ENCODE peak calls at places on chromosome 13, in ten cellular contexts. K is pancreas, O is ovary, U is fibroblast of pulmonary artery, G is breast epithelium, Y is neural crest cell, Q is HFF-Myc, P is HepG2, S is progenitor cell of endocrine pancreas, R is A549. Z is an unnamed sample.

GRCh38 chr13:27620377-27621115 is at the start of gene LNX2:
- DNase-seq in K (peak; percentile 99), O (peak; percentile 99), U (peak; percentile 97), G (peak; percentile 98), Y (peak; percentile 96), Q (peak; percentile 81), P (peak; percentile 91), S (peak; percentile 98), R (peak; percentile 92), Z (peak; percentile 99)

GRCh38 chr13:50518131-50518530 is 325.4 kb downstream of the DLEU7 start:
- DNase-seq in K (no peak), O (no peak), U (no peak), G (no peak), Y (no peak), Q (no peak), P (no peak), S (no peak), R (no peak), Z (no peak)

GRCh38 chr13:79281335-79281734 is 124.7 kb downstream of the RBM26 start:
- DNase-seq in K (no peak), O (no peak), U (no peak), G (no peak), Y (no peak), Q (no peak), P (no peak), S (no peak), R (no peak), Z (no peak)

GRCh38 chr13:25135896-25136295 is 36.2 kb downstream of the AMER2 start:
- DNase-seq in K (no peak), O (no peak), U (no peak), G (no peak), Y (no peak), Q (no peak), P (no peak), S (no peak), R (no peak), Z (no peak)

GRCh38 chr13:61728468-61728867 is 312.8 kb upstream of the PCDH20 start:
- DNase-seq in K (no peak), O (no peak), U (peak; percentile 79), G (no peak), Y (no peak), Q (no peak), P (no peak), S (no peak), R (no peak), Z (no peak)

GRCh38 chr13:66994097-66994496 is 236.0 kb downstream of the PCDH9 start:
- DNase-seq in K (peak; percentile 63), O (peak; percentile 16), U (peak; percentile 79), G (peak; percentile 64), Y (peak; percentile 69), Q (no peak), P (peak; percentile 38), S (peak; percentile 49), R (peak; percentile 91), Z (peak; percentile 75)

GRCh38 chr13:112744306-112745021 is 54.6 kb downstream of the ATP11A start:
- DNase-seq in K (no peak), O (no peak), U (peak; percentile 46), G (no peak), Y (no peak), Q (no peak), P (no peak), S (no peak), R (no peak), Z (no peak)

GRCh38 chr13:27161980-27162379 is 9.6 kb downstream of the USP12 start:
- DNase-seq in K (no peak), O (no peak), U (no peak), G (no peak), Y (no peak), Q (no peak), P (no peak), S (no peak), R (no peak), Z (no peak)

GRCh38 chr13:89238496-89238895 is 1567.3 kb downstream of the SLITRK5 start:
- DNase-seq in K (no peak), O (no peak), U (no peak), G (no peak), Y (no peak), Q (no peak), P (no peak), S (no peak), R (no peak), Z (no peak)

GRCh38 chr13:34708914-34709313 is 233.2 kb upstream of the NBEA start:
- DNase-seq in K (no peak), O (no peak), U (no peak), G (no peak), Y (no peak), Q (no peak), P (no peak), S (no peak), R (no peak), Z (no peak)

GRCh38 chr13:36965767-36966166 is 33.4 kb downstream of the ALG5 start:
- DNase-seq in K (no peak), O (no peak), U (peak; percentile 86), G (no peak), Y (no peak), Q (peak; percentile 49), P (no peak), S (no peak), R (no peak), Z (no peak)

GRCh38 chr13:46668906-46669525 is 116.0 kb downstream of the LRCH1 start:
- DNase-seq in K (no peak), O (no peak), U (no peak), G (no peak), Y (no peak), Q (no peak), P (no peak), S (no peak), R (no peak), Z (no peak)
- TF ChIP-seq CTCF in K (no peak), O (no peak), U (no peak), G (no peak), Y (no peak), Q (no peak), P (no peak), S (no peak), R (no peak), Z (no peak)

DNA sequence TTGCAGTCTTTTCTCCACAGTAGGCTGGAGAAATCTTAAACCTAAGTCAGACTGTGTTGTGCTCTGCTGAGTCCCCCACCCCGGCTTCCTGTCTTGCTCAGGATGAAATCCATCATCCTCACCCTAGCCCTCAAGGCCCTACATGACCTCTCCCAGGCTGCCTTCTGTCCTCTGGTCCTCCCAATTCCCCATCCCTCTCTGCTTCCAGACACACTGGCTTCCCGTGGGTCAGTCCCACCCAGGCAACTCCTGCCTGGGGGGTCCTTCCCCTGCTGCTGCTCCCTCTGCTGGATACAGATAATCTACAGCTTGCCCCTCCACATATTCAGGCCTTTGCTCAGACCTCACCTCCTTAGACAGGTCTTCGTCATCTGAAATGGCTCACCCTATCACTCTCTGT is 18.4 kb upstream of the CBY2 start:
- DNase-seq in K (no peak), O (no peak), U (no peak), G (no peak), Y (no peak), Q (no peak), P (no peak), S (no peak), R (no peak), Z (peak; percentile 50)
- TF ChIP-seq CTCF in K (no peak), O (no peak), U (peak; percentile 4), G (no peak), Y (peak; percentile 32), Q (peak; percentile 34), P (peak; percentile 40), S (peak; percentile 18), R (no peak), Z (peak; percentile 24)

DNA sequence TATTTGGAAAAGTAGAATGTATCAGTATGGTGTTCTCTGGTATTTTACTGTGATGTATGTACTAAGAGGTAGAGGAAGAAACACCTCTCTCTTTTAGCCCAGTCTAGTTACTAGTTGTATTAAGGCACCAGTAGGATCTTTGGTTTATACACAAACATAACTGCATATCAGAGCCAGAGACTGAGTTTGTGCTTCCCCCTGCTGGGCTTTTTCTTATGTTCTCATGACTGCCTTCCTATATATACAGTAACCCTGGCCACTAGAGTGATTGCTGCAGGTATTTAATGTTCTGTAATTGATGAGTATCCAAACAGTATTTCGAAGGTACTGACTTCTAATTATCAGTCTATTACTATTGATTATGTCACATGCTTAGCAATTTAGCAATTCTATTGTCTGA is 202.5 kb upstream of the KLHL1 start:
- DNase-seq in K (no peak), O (no peak), U (peak; percentile 13), G (no peak), Y (peak; percentile 24), Q (no peak), P (peak; percentile 58), S (no peak), R (peak; percentile 23), Z (peak; percentile 18)
- TF ChIP-seq CTCF in K (peak; percentile 28), O (no peak), U (peak; percentile 7), G (no peak), Y (peak; percentile 69), Q (no peak), P (peak; percentile 57), S (peak; percentile 59), R (peak; percentile 8), Z (peak; percentile 45)

GRCh38 chr13:56352356-56352755 is 788.4 kb upstream of the PRR20A start:
- DNase-seq in K (no peak), O (no peak), U (no peak), G (no peak), Y (no peak), Q (no peak), P (no peak), S (no peak), R (no peak), Z (no peak)

GRCh38 chr13:56352901-56353300 is 787.8 kb upstream of the PRR20A start:
- DNase-seq in K (no peak), O (no peak), U (no peak), G (no peak), Y (no peak), Q (no peak), P (no peak), S (no peak), R (no peak), Z (no peak)

GRCh38 chr13:56347014-56347413 is 793.7 kb upstream of the PRR20A start:
- DNase-seq in K (no peak), O (no peak), U (no peak), G (no peak), Y (no peak), Q (no peak), P (no peak), S (no peak), R (no peak), Z (no peak)

GRCh38 chr13:56349866-56350265 is 790.9 kb upstream of the PRR20A start:
- DNase-seq in K (no peak), O (no peak), U (no peak), G (no peak), Y (no peak), Q (no peak), P (no peak), S (no peak), R (no peak), Z (no peak)

GRCh38 chr13:56351041-56351440 is 789.7 kb upstream of the PRR20A start:
- DNase-seq in K (no peak), O (no peak), U (no peak), G (no peak), Y (no peak), Q (no peak), P (no peak), S (no peak), R (no peak), Z (no peak)
- TF ChIP-seq CTCF in K (no peak), O (no peak), U (no peak), G (no peak), Y (no peak), Q (no peak), P (no peak), S (no peak), R (no peak), Z (no peak)

GRCh38 chr13:21012841-21013681 is 48.3 kb downstream of the LATS2 start:
- DNase-seq in K (peak; percentile 36), O (peak; percentile 43), U (peak; percentile 58), G (no peak), Y (no peak), Q (no peak), P (no peak), S (no peak), R (no peak), Z (no peak)
- TF ChIP-seq CTCF in K (no peak), O (no peak), U (no peak), G (no peak), Y (no peak), Q (no peak), P (no peak), S (no peak), R (no peak), Z (no peak)

Z was measured in nephron progenitor cell.